ENCODE peak calls at places on chromosome 2, in four cellular contexts. L is DND-41, P is tibial artery, V is lower lobe of right lung. N is an unnamed sample.

GRCh38 chr2:15058015-15058414 is 425.5 kb downstream of the LRATD1 start:
- DNase-seq in L (peak; percentile 9), P (no peak), V (no peak), N (no peak)

GRCh38 chr2:42938671-42939370 is 146.4 kb upstream of the HAAO start:
- DNase-seq in L (no peak), P (no peak), V (no peak), N (no peak)

GRCh38 chr2:155223781-155224406 is 525.4 kb downstream of the KCNJ3 start:
- DNase-seq in L (no peak), P (no peak), V (no peak), N (no peak)

GRCh38 chr2:219576505-219577388 is 4.6 kb downstream of the INHA start:
- DNase-seq in L (no peak), P (no peak), V (no peak), N (no peak)

GRCh38 chr2:218894168-218895157 is 13.8 kb downstream of the WNT10A start:
- DNase-seq in L (no peak), P (peak; percentile 54), V (no peak), N (no peak)

GRCh38 chr2:220641137-220641536 is 931.0 kb downstream of the EPHA4 start:
- DNase-seq in L (no peak), P (no peak), V (no peak), N (no peak)

GRCh38 chr2:107602801-107603200 is 223.9 kb upstream of the RGPD4 start:
- DNase-seq in L (no peak), P (no peak), V (no peak), N (no peak)

GRCh38 chr2:211487746-211488145 is 931.3 kb downstream of the CPS1 start:
- DNase-seq in L (no peak), P (no peak), V (no peak), N (no peak)

GRCh38 chr2:176105078-176105726 is 1.9 kb upstream of the HOXD11 start:
- DNase-seq in L (no peak), P (no peak), V (no peak), N (no peak)

GRCh38 chr2:85435986-85436835 is 17.7 kb downstream of the SH2D6 start:
- DNase-seq in L (peak; percentile 32), P (peak; percentile 65), V (no peak), N (no peak)
- H3K4me1 ChIP-seq in L (peaks cover 25% of the 10 kb centered on the region), P (peaks cover 28% of the 10 kb centered on the region), V (peaks cover 48% of the 10 kb centered on the region), N (peaks cover 22% of the 10 kb centered on the region)

DNA sequence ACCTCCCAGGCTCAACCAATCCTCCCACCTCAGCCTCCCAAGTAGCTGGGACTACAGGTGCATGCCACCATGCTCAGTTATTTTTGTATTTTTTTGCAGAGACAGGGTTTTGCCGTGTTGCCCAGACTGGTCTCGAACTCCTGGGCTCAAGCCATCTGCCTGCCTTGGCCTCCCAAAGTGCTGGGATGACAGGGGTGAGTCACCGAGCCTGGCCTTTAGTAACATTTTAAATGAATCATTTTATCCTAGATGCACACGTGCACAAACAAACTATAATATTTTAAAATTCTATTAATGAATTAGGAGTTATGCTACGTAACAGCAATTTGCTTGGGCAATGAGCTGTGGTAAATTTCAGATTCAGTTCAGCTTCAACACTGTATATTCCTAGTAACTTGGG is 862.5 kb upstream of the ID2 start:
- DNase-seq in L (no peak), P (no peak), V (no peak), N (no peak)
- H3K27ac ChIP-seq in L (no peak overlapping the region), P (no peak overlapping the region), V (no peak overlapping the region), N (no peak overlapping the region)

GRCh38 chr2:47519604-47520301 is 116.8 kb downstream of the MSH2 start:
- DNase-seq in L (no peak), P (no peak), V (no peak), N (no peak)

GRCh38 chr2:47519147-47519537 is 116.2 kb downstream of the MSH2 start:
- DNase-seq in L (no peak), P (no peak), V (no peak), N (no peak)

GRCh38 chr2:47520302-47520630 is 117.3 kb downstream of the MSH2 start:
- DNase-seq in L (no peak), P (no peak), V (no peak), N (no peak)

GRCh38 chr2:47516496-47517104 is 113.6 kb downstream of the MSH2 start:
- DNase-seq in L (no peak), P (no peak), V (no peak), N (no peak)

DNA sequence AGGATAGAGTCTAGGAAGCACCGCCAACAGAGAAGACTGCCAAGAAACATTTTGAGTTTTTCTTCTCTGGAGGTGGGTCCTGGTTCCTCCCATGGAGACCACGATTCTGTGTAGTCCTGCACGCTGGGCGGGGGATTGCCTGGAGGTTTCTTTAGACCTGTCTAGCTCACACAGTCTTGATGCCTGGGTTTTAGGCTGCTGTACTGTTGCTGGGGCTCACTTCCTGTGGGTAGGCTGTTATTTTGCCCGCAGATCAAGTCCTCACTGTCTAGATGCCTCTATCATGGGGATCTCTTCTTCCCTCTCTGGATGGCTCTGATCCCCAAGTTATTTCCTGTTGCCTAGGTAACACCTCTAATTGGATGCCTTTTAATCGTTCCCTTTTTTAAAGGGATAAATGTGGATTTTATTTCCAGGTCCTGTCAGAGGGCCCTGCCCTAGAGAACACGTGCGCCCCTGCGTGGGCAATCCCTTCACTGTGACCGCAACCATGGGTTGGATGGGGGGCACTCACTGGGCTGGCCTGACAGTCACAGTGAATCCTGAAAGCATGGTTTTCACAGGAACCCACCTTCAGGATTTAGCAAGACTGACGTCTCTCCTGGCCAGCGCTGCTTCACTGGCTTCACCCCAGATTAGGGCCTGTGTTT is 115.7 kb downstream of the MSH2 start:
- DNase-seq in L (peak; percentile 32), P (no peak), V (no peak), N (no peak)
- H3K4me1 ChIP-seq in L (peaks cover 20% of the 10 kb centered on the region), P (peaks cover 8% of the 10 kb centered on the region), V (peaks cover 7% of the 10 kb centered on the region), N (peaks cover 10% of the 10 kb centered on the region)

DNA sequence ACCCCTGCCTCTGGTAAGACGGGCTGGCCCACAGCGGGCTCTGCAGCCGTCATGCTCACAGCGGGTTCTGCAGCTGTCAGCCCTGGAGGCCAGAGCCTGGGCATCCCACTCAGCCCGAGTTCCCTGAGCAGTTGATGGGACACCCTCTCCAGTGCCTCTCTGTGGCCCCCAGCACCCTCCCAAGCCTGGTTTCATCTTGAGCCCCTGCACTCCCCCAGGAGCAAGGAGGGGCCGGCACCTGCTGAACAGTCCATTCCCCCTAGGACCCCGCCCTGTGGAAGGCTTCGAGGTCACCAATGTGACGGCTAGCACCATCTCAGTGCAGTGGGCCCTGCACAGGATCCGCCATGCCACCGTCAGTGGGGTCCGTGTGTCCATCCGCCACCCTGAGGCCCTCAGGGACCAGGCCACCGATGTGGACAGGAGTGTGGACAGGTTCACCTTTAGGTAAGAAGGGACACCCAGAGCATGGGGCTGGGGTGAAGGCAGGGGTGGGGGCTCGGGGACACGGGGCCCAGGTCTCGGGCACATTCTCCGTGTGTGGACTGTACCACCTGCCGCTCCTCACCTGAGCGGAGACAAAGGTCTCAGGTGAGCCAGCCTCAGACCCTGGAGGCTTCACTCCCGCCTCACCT is 34.5 kb downstream of the MTERF4 start:
- DNase-seq in L (no peak), P (peak; percentile 62), V (no peak), N (no peak)
- H3K27ac ChIP-seq in L (no peak overlapping the region), P (no peak overlapping the region), V (no peak overlapping the region), N (no peak overlapping the region)